ENCODE peak calls at places on chromosomes 6 and 20, in ten cellular contexts. E, Y, L, C, V, G, M, J, Q and B are unnamed samples.

GRCh38 chr20:10065154-10065833 is 30.5 kb downstream of the ANKEF1 start:
- DNase-seq in E (no peak), C (no peak), Q (no peak), M (no peak), V (no peak), Y (no peak), J (no peak), L (peak; percentile 88), G (peak; percentile 33), B (peak; percentile 10)

GRCh38 chr6:40999498-41000070 is 39.4 kb downstream of the UNC5CL start:
- DNase-seq in G (peak; percentile 32), J (no peak), Y (peak; percentile 72), L (peak; percentile 74), V (no peak), E (peak; percentile 70), Q (peak; percentile 39), C (peak; percentile 56), M (no peak), B (peak; percentile 77)

GRCh38 chr20:25000268-25000801 is 7.8 kb upstream of the APMAP start:
- DNase-seq in Q (peak; percentile 54), M (no peak), G (peak; percentile 44), C (peak; percentile 77), V (no peak), L (peak; percentile 94), E (no peak), Y (peak; percentile 80), J (no peak), B (peak; percentile 19)

GRCh38 chr6:102327697-102328227 is 934.3 kb downstream of the GRIK2 start:
- DNase-seq in Q (no peak), E (no peak), J (no peak), M (no peak), V (no peak), C (no peak), G (no peak), Y (no peak), L (no peak), B (no peak)

GRCh38 chr20:6855074-6855473 is 87.6 kb downstream of the BMP2 start:
- DNase-seq in M (no peak), J (no peak), Y (no peak), Q (no peak), L (no peak), E (no peak), C (no peak), V (no peak), G (no peak), B (peak; percentile 62)

GRCh38 chr6:84967389-84967788 is 203.0 kb upstream of the TBX18 start:
- DNase-seq in L (peak; percentile 70), Q (no peak), M (no peak), C (no peak), J (no peak), G (peak; percentile 15), E (peak; percentile 68), V (no peak), Y (no peak), B (peak; percentile 62)

GRCh38 chr6:158459726-158460125 is 100.2 kb upstream of the TMEM181 start:
- DNase-seq in E (no peak), M (no peak), V (no peak), Y (no peak), J (no peak), G (no peak), C (no peak), L (no peak), Q (no peak), B (no peak)

GRCh38 chr20:13758884-13759283 is 25.8 kb downstream of the ESF1 start:
- DNase-seq in G (no peak), J (no peak), C (no peak), Q (no peak), L (no peak), E (no peak), V (no peak), M (no peak), Y (no peak), B (no peak)

GRCh38 chr6:151962246-151962846 is 154.9 kb downstream of the ESR1 start:
- DNase-seq in G (no peak), Q (no peak), C (no peak), J (no peak), E (no peak), M (no peak), Y (no peak), L (peak; percentile 39), V (no peak), B (peak; percentile 47)